ENCODE peak calls at places on chromosomes 11 and 22, in six cellular contexts. R, A, X, D, C and P are unnamed samples.
A peak's percentile ranks its signal among the peaks of the same experiment; 100 is the strongest.

GRCh38 chr11:114060402-114061052 is 1.0 kb downstream of the ZBTB16 start:
- DNase-seq in R (no peak), A (peak; percentile 51), X (peak; percentile 47), D (no peak), C (peak; percentile 47), P (peak; percentile 62)

GRCh38 chr11:1919428-1920127 is at the start of gene TNNT3:
- DNase-seq in R (no peak), A (no peak), X (no peak), D (no peak), C (no peak), P (no peak)

GRCh38 chr22:31296258-31296657 is 4.0 kb upstream of the PIK3IP1 start:
- DNase-seq in R (no peak), A (no peak), X (no peak), D (no peak), C (no peak), P (no peak)

GRCh38 chr11:63884191-63884590 is 32.8 kb downstream of the RCOR2 start:
- DNase-seq in R (no peak), A (no peak), X (no peak), D (no peak), C (no peak), P (no peak)

GRCh38 chr11:37371346-37371970 is 773.4 kb upstream of the RAG2 start:
- DNase-seq in R (no peak), A (no peak), X (no peak), D (no peak), C (no peak), P (no peak)

GRCh38 chr22:38570841-38571364 is 920 bp upstream of the DMC1 start:
- DNase-seq in R (no peak), A (peak; percentile 48), X (peak; percentile 41), D (no peak), C (peak; percentile 15), P (peak; percentile 31)

GRCh38 chr11:16081756-16082531 is 274.4 kb downstream of the SOX6 start:
- DNase-seq in R (no peak), A (no peak), X (no peak), D (no peak), C (no peak), P (no peak)

GRCh38 chr11:104365676-104366075 is 201.7 kb upstream of the PDGFD start:
- DNase-seq in R (no peak), A (no peak), X (no peak), D (no peak), C (no peak), P (no peak)

GRCh38 chr11:46991391-46991790 is 54.8 kb downstream of the CSTPP1 start:
- DNase-seq in R (no peak), A (no peak), X (no peak), D (no peak), C (no peak), P (no peak)

GRCh38 chr11:71488086-71488967 is 35.3 kb downstream of the NADSYN1 start:
- DNase-seq in R (no peak), A (no peak), X (no peak), D (peak; percentile 32), C (no peak), P (no peak)

GRCh38 chr22:19802001-19802880 is 41.7 kb downstream of the TBX1 start:
- DNase-seq in R (no peak), A (no peak), X (no peak), D (no peak), C (no peak), P (peak; percentile 67)

GRCh38 chr22:29842740-29843139 is 4.7 kb upstream of the ASCC2 start:
- DNase-seq in R (peak; percentile 28), A (no peak), X (no peak), D (peak; percentile 30), C (no peak), P (no peak)

GRCh38 chr11:66313321-66314185 is 3.3 kb downstream of the CD248 start:
- DNase-seq in R (no peak), A (no peak), X (no peak), D (no peak), C (no peak), P (no peak)

GRCh38 chr11:95767498-95767897 is 22.1 kb downstream of the FAM76B start:
- DNase-seq in R (no peak), A (no peak), X (no peak), D (no peak), C (no peak), P (no peak)

GRCh38 chr11:117220568-117220967 is 11.3 kb downstream of the PCSK7 start:
- DNase-seq in R (no peak), A (no peak), X (no peak), D (no peak), C (peak; percentile 52), P (no peak)

GRCh38 chr22:30176431-30176830 is 70.1 kb downstream of the LIF start:
- DNase-seq in R (no peak), A (no peak), X (no peak), D (no peak), C (no peak), P (no peak)

GRCh38 chr11:111974451-111974850 is 37.3 kb downstream of the DIXDC1 start:
- DNase-seq in R (no peak), A (no peak), X (no peak), D (no peak), C (no peak), P (no peak)

GRCh38 chr22:43993072-43993760 is 30.9 kb upstream of the PARVB start:
- DNase-seq in R (peak; percentile 22), A (peak; percentile 40), X (peak; percentile 82), D (peak; percentile 30), C (no peak), P (peak; percentile 80)

GRCh38 chr22:20979243-20979809 is 2.8 kb upstream of the LZTR1 start:
- DNase-seq in R (peak; percentile 61), A (peak; percentile 89), X (no peak), D (peak; percentile 30), C (peak; percentile 57), P (peak; percentile 60)

GRCh38 chr22:31728857-31729256 is 21.1 kb downstream of the PRR14L start:
- DNase-seq in R (no peak), A (no peak), X (no peak), D (no peak), C (no peak), P (no peak)

GRCh38 chr11:125382211-125382807 is 113.8 kb downstream of the FEZ1 start:
- DNase-seq in R (no peak), A (no peak), X (no peak), D (no peak), C (no peak), P (no peak)

GRCh38 chr11:35944503-35945136 is 758 bp downstream of the LDLRAD3 start:
- DNase-seq in R (no peak), A (no peak), X (peak; percentile 20), D (no peak), C (no peak), P (peak; percentile 19)

GRCh38 chr11:117457835-117458234 is 130.2 kb downstream of the CEP164 start:
- DNase-seq in R (peak; percentile 55), A (no peak), X (no peak), D (no peak), C (peak; percentile 27), P (no peak)

GRCh38 chr11:117392979-117393378 is 65.3 kb downstream of the CEP164 start:
- DNase-seq in R (no peak), A (no peak), X (no peak), D (no peak), C (no peak), P (no peak)

GRCh38 chr22:32632650-32633049 is 158.0 kb downstream of the FBXO7 start:
- DNase-seq in R (no peak), A (no peak), X (no peak), D (no peak), C (no peak), P (no peak)

GRCh38 chr11:112784323-112785073 is 176.7 kb upstream of the NCAM1 start:
- DNase-seq in R (peak; percentile 51), A (no peak), X (peak; percentile 49), D (no peak), C (peak; percentile 17), P (no peak)

GRCh38 chr11:35066029-35066428 is 72.9 kb upstream of the CD44 start:
- DNase-seq in R (no peak), A (no peak), X (no peak), D (no peak), C (no peak), P (no peak)

GRCh38 chr11:1218256-1218787 is 4.5 kb upstream of the MUC5B start:
- DNase-seq in R (no peak), A (peak; percentile 80), X (no peak), D (no peak), C (no peak), P (peak; percentile 12)

GRCh38 chr22:41481131-41481830 is 12.4 kb downstream of the ACO2 start:
- DNase-seq in R (no peak), A (no peak), X (no peak), D (no peak), C (no peak), P (no peak)

GRCh38 chr11:74371269-74372039 is 26.8 kb downstream of the PGM2L1 start:
- DNase-seq in R (peak; percentile 44), A (no peak), X (no peak), D (no peak), C (no peak), P (no peak)

GRCh38 chr11:44120169-44120568 is 24.7 kb downstream of the EXT2 start:
- DNase-seq in R (no peak), A (no peak), X (peak; percentile 38), D (no peak), C (no peak), P (no peak)

GRCh38 chr11:15988693-15989231 is 367.6 kb downstream of the SOX6 start:
- DNase-seq in R (no peak), A (no peak), X (peak; percentile 30), D (no peak), C (no peak), P (peak; percentile 48)

GRCh38 chr11:120568572-120569307 is 57.2 kb downstream of the GRIK4 start:
- DNase-seq in R (no peak), A (no peak), X (no peak), D (no peak), C (no peak), P (no peak)

GRCh38 chr22:49838771-49839717 is 11.4 kb upstream of the BRD1 start:
- DNase-seq in R (no peak), A (peak; percentile 30), X (peak; percentile 30), D (no peak), C (no peak), P (no peak)

GRCh38 chr22:38108561-38109319 is 1.7 kb downstream of the BAIAP2L2 start:
- DNase-seq in R (no peak), A (peak; percentile 67), X (no peak), D (no peak), C (no peak), P (no peak)

GRCh38 chr22:43157874-43158546 is 6.7 kb downstream of the TSPO start:
- DNase-seq in R (no peak), A (no peak), X (no peak), D (no peak), C (no peak), P (no peak)

GRCh38 chr11:46903846-46904245 is 14.5 kb downstream of the LRP4 start:
- DNase-seq in R (no peak), A (no peak), X (no peak), D (no peak), C (no peak), P (no peak)

GRCh38 chr11:34255101-34255500 is 102.7 kb downstream of the ABTB2 start:
- DNase-seq in R (no peak), A (no peak), X (no peak), D (no peak), C (no peak), P (no peak)

GRCh38 chr11:13333456-13333957 is 55.9 kb downstream of the BMAL1 start:
- DNase-seq in R (no peak), A (peak; percentile 66), X (no peak), D (no peak), C (peak; percentile 19), P (no peak)